ENCODE peak calls at places on chromosomes 16 and 17, in ten cellular contexts. X is uterus, G is left lung, C is body of pancreas, W is colonic mucosa, A is PC-3, J is A673, L is tibial artery, F is psoas muscle, Q is dorsolateral prefrontal cortex. M is an unnamed sample.

GRCh38 chr16:59330030-59330670 is 596.0 kb upstream of the GOT2 start:
- DNase-seq in X (no peak), G (no peak), C (no peak), W (no peak), A (no peak), J (no peak), L (no peak), F (no peak), Q (no peak), M (no peak)

GRCh38 chr17:64020068-64020766 is at the start of gene ICAM2:
- DNase-seq in X (peak), G (no peak), C (peak), W (peak), A (no peak), J (no peak), L (peak), F (peak), Q (no peak), M (no peak)

GRCh38 chr17:83174859-83175550 is 95.6 kb downstream of the METRNL start:
- DNase-seq in X (no peak), G (no peak), C (no peak), W (peak), A (no peak), J (no peak), L (no peak), F (no peak), Q (no peak), M (peak)

GRCh38 chr17:62708587-62708986 is 81.1 kb downstream of the MRC2 start:
- DNase-seq in X (no peak), G (no peak), C (no peak), W (no peak), A (no peak), J (no peak), L (no peak), F (no peak), Q (no peak), M (no peak)

GRCh38 chr16:12260647-12261262 is 284.2 kb downstream of the SNX29 start:
- DNase-seq in X (no peak), G (no peak), C (no peak), W (no peak), A (no peak), J (no peak), L (no peak), F (no peak), Q (no peak), M (no peak)

GRCh38 chr17:80908776-80909175 is 82.9 kb upstream of the CHMP6 start:
- DNase-seq in X (no peak), G (peak), C (no peak), W (no peak), A (no peak), J (no peak), L (no peak), F (peak), Q (no peak), M (no peak)

GRCh38 chr17:82036634-82037112 is 824 bp downstream of the DCXR start:
- DNase-seq in X (no peak), G (no peak), C (peak), W (no peak), A (no peak), J (no peak), L (no peak), F (no peak), Q (no peak), M (no peak)

GRCh38 chr17:57397402-57397801 is 141.1 kb downstream of the MSI2 start:
- DNase-seq in X (no peak), G (no peak), C (no peak), W (no peak), A (no peak), J (no peak), L (no peak), F (no peak), Q (no peak), M (no peak)

GRCh38 chr17:43900858-43901754 is 6.2 kb downstream of the MPP2 start:
- DNase-seq in X (no peak), G (no peak), C (no peak), W (no peak), A (no peak), J (no peak), L (no peak), F (no peak), Q (no peak), M (no peak)

GRCh38 chr17:68437979-68438877 is 19.1 kb downstream of the WIPI1 start:
- DNase-seq in X (no peak), G (peak), C (peak), W (peak), A (no peak), J (no peak), L (no peak), F (no peak), Q (no peak), M (no peak)

DNA sequence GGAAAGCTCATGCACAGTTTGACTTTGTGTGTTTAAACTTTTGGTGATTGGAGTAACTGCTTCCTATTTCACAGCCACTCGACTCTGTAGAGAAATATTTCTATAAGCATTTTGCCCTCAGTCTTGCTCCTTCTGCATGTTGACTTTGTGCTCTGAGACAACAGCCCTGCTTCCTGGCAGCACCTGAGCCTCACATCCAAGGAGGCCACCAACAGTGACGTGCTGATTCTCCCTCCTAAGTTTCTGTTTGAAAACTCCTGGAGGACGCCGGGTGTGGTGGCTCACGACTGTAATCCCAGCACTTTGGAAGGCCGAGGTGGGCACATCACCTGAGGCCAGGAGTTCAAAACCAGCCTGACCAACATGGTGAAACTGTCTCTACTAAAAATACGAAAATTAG is 23.9 kb upstream of the WSB1 start:
- DNase-seq in X (no peak), G (no peak), C (no peak), W (no peak), A (no peak), J (no peak), L (no peak), F (no peak), Q (no peak), M (no peak)
- H3K27ac ChIP-seq in X (no peak), G (no peak), C (no peak), W (no peak), A (no peak), J (no peak), L (no peak), F (no peak), Q (no peak), M (no peak)

GRCh38 chr17:39738568-39738901 is 797 bp downstream of the GRB7 start:
- DNase-seq in X (no peak), G (no peak), C (peak), W (peak), A (peak), J (no peak), L (no peak), F (no peak), Q (no peak), M (no peak)
- H3K27ac ChIP-seq in X (peak), G (peak), C (peak), W (peak), A (peak), J (no peak), L (no peak), F (no peak), Q (no peak), M (no peak)

DNA sequence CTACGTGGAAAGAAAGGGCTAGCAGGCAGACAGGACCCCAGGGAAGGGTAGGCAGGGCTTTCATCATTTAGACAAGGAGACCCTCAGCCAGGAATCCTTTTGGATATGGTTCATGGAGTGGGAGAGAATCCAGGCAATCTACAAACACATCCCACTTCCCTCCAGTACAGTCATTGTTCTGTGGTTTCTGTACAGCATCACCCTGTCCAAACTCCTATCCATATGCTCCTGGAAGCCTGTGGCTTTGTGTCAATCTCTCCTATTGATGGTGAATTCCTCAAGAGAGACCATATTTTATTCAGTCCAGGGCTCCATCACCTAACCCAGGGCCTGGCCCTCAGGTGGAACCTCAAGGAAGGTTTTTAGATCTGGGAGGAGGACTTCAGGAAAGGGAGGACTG is 99.2 kb downstream of the SPACA3 start:
- DNase-seq in X (no peak), G (no peak), C (no peak), W (no peak), A (no peak), J (no peak), L (no peak), F (no peak), Q (no peak), M (no peak)
- H3K27ac ChIP-seq in X (no peak), G (no peak), C (no peak), W (no peak), A (no peak), J (no peak), L (no peak), F (no peak), Q (no peak), M (no peak)

DNA sequence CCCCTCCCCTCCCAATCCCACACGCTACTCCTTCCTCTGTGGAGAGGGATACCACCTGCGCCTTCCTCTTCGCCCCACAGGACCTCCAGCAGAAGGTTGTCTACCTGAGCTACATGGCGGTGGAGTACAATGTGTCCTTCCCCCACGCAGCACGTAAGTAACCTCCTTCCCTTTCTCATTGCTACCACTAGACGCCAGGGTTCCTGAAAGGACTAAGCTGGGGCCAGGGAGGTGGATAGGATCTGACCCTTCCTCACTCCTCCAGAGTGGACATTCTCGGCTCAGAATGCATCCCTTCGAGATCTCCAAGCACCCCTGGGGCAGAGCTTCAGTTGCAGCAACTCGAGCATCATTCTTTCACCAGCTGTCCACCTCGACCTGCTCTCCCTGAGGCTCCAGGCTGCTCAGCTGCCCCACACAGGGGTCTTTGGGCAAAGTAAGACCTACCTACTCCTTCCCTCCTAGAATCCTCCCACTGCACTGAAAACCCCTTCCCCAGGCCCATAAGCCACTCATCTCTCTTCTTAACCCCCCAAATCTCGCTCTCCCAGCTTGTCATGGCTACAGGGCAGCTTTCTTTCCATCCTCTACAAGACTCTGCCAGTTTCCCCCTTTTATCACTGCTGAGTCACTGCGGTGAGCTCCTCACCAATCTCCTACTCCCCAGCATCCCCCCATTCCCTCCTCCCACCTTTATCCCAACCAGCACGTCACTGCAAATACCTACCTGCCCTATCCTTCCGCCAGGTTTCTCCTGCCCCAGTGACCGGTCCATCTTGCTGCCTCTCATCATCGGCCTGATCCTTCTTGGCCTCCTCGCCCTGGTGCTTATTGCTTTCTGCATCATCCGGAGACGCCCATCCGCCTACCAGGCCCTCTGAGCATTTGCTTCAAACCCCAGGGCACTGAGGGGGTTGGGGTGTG is 1.5 kb downstream of the CD68 start:
- DNase-seq in X (no peak), G (no peak), C (no peak), W (no peak), A (no peak), J (no peak), L (no peak), F (no peak), Q (no peak), M (no peak)
- H3K27ac ChIP-seq in X (peak), G (peak), C (no peak), W (peak), A (no peak), J (peak), L (peak), F (peak), Q (no peak), M (peak)

DNA sequence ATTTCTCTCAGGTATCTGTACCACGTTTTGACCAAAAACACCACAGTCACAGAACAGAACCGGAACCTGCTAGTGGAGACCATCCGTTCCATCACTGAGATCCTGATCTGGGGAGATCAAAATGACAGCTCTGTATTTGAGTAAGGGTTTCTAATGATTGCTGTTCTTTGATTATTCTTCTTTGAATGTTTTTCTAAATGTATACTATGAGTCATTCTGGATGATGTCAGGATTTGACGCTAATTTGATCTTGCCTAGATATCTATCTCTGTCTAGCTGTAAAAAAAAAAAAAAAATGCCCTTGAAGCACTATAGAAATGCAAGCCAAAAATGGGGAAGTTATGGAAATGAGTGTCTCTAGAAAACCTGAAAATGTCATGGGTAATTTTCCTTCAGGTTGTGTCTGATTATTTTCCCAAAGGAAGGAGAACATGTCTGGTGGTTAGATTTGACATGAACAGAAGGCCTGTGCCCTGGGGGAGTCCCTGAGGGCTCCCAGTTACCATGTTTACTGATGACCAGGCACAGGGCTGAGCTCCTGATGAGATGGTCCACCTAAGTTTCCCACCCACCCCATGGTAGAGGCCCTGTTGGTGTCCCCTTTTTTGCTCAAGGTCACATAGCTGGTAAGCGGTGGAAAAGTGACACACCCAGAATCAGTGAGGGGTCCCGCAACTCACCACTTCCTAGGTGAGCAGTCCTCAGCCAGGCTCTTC is 13.6 kb downstream of the CLEC16A start:
- DNase-seq in X (no peak), G (no peak), C (no peak), W (no peak), A (peak), J (peak), L (no peak), F (no peak), Q (no peak), M (no peak)
- H3K27ac ChIP-seq in X (no peak), G (no peak), C (no peak), W (no peak), A (peak), J (no peak), L (no peak), F (no peak), Q (no peak), M (no peak)

DNA sequence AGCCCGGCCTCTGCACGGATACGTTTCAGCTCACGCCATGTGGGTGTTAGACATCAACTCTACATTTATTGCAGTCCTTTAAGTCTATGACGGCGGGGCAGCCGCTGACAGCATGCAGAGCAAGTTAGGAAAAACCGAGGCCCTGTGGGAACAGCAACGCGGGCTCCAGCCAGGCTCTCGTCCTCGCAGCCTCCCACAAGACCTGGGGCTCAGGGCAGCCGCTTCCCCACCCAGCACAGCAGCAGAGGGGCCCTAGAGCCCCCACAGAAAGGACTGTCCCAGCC is 3.7 kb upstream of the MRPS34 start:
- DNase-seq in X (no peak), G (no peak), C (no peak), W (no peak), A (no peak), J (no peak), L (no peak), F (no peak), Q (no peak), M (no peak)
- H3K27ac ChIP-seq in X (no peak), G (no peak), C (no peak), W (no peak), A (no peak), J (no peak), L (no peak), F (no peak), Q (no peak), M (no peak)

GRCh38 chr17:77480509-77481215 is 339.9 kb downstream of the SEC14L1 start:
- DNase-seq in X (no peak), G (peak), C (no peak), W (no peak), A (no peak), J (no peak), L (no peak), F (no peak), Q (no peak), M (no peak)
- H3K27ac ChIP-seq in X (peak), G (no peak), C (no peak), W (no peak), A (no peak), J (peak), L (no peak), F (no peak), Q (no peak), M (peak)

GRCh38 chr16:14483819-14484385 is 146.2 kb downstream of the PARN start:
- DNase-seq in X (no peak), G (no peak), C (no peak), W (no peak), A (no peak), J (no peak), L (no peak), F (no peak), Q (no peak), M (no peak)
- H3K27ac ChIP-seq in X (no peak), G (no peak), C (no peak), W (no peak), A (no peak), J (no peak), L (no peak), F (peak), Q (no peak), M (no peak)

M was measured in tibial nerve.